ENCODE peak calls at places on chromosomes 1 and 21, in four cellular contexts. X is CD8-positive, alpha-beta T cell; Y is thoracic aorta; H is psoas muscle. M is an unnamed sample. For H3K4me1 and H3K36me3, the result is how much of the 10 kb centered on the place peaks cover.

GRCh38 chr1:204025917-204026709 is 46.8 kb upstream of the SOX13 start:
- DNase-seq in X (no peak), Y (no peak), H (no peak), M (no peak)

GRCh38 chr1:85579619-85580018 is 942 bp upstream of the CCN1 start:
- DNase-seq in X (no peak), Y (no peak), H (peak), M (no peak)

GRCh38 chr1:30384286-30385245 is 338.8 kb downstream of the MATN1 start:
- DNase-seq in X (no peak), Y (no peak), H (no peak), M (no peak)

GRCh38 chr21:26366781-26367180 is 196.2 kb upstream of the APP start:
- DNase-seq in X (no peak), Y (no peak), H (no peak), M (no peak)

GRCh38 chr1:61051455-61052392 is 30.6 kb upstream of the NFIA start:
- DNase-seq in X (no peak), Y (no peak), H (peak), M (no peak)

GRCh38 chr1:163320891-163321290 is 863 bp upstream of the NUF2 start:
- DNase-seq in X (no peak), Y (no peak), H (no peak), M (no peak)

GRCh38 chr1:114342376-114342775 is 168.6 kb downstream of the TRIM33 start:
- DNase-seq in X (peak), Y (no peak), H (no peak), M (no peak)

GRCh38 chr21:44407493-44407892 is 47.8 kb upstream of the LRRC3 start:
- DNase-seq in X (no peak), Y (no peak), H (no peak), M (no peak)

GRCh38 chr1:53111693-53112092 is 30.7 kb downstream of the SLC1A7 start:
- DNase-seq in X (no peak), Y (no peak), H (no peak), M (no peak)
- H3K4me1 ChIP-seq in X (under half), Y (half or more), H (under half), M (under half)

DNA sequence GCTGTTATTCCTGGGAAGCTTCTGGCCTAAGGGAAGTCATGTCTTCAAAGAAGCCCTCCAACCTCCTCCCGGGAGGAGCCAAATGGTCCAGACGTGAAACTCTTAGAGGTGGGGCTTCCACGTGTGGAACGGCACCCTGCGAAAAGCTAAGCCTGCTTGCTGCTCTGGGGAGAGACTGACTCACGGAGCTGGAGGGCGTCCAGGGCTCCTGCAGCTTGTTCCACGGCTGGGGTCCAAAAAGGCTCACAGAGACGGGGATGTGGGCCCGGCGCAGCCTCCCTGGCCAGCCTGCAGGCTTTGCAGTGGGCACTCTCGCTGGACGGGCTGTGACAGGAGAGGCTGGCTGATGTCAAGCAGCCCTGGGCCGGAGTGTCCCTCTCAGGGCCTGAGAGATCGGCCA is 105.1 kb downstream of the COLGALT2 start:
- DNase-seq in X (no peak), Y (peak), H (peak), M (no peak)
- H3K27ac ChIP-seq in X (no peak), Y (peak), H (no peak), M (no peak)

GRCh38 chr1:99886841-99887240 is 36.7 kb downstream of the AGL start:
- DNase-seq in X (no peak), Y (no peak), H (no peak), M (no peak)
- H3K36me3 ChIP-seq in X (under half), Y (under half), H (under half), M (half or more)

GRCh38 chr1:221887091-221887746 is 145.3 kb upstream of the DUSP10 start:
- DNase-seq in X (no peak), Y (peak), H (peak), M (no peak)

GRCh38 chr1:221886311-221887090 is 144.6 kb upstream of the DUSP10 start:
- DNase-seq in X (no peak), Y (no peak), H (no peak), M (no peak)

GRCh38 chr1:221881805-221882581 is 140.1 kb upstream of the DUSP10 start:
- DNase-seq in X (no peak), Y (no peak), H (no peak), M (no peak)

GRCh38 chr1:221887758-221888157 is 145.9 kb upstream of the DUSP10 start:
- DNase-seq in X (no peak), Y (no peak), H (no peak), M (no peak)

GRCh38 chr1:221884821-221885220 is 142.9 kb upstream of the DUSP10 start:
- DNase-seq in X (no peak), Y (no peak), H (no peak), M (no peak)
- H3K4me1 ChIP-seq in X (under half), Y (under half), H (under half), M (under half)

DNA sequence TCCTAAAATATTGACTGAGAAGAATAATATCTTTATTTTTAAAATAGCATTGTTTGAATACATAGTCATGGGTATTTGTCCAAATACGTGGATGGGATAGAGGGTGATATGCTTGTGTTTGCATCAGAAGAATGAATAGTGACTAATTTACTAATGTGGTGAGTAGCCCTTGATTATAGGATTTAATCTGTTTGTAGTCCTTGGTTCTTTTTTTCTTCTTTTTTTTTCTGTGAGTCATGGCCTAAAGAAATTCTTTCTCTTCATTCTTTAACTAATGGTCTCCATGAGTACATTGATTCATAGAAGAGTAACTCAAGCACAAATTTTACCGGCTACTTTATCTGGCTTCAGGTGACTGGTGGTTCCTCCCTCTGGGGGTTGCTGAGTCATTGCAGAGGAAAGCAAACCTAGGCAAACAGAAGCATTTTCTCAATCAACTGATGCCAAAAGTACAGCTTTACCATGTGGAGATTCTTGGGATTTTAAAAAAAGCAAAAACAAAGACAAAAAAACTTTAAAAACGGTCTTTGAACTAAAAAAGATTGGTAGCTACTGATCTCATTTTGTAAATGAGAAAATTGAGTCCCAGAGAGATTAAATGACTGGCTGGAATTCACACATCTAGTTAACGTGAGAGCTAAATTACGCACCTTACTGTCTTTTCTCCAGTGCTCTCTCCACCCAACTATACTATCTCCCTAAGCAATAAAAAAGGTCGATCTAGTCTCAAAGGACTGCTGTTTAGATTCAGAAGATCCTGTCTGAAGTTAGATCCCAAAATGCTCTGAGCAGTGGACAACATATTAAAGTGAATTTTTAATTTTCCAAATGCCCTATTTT is 40.5 kb downstream of the AK5 start:
- DNase-seq in X (no peak), Y (no peak), H (no peak), M (no peak)
- H3K27ac ChIP-seq in X (no peak), Y (no peak), H (no peak), M (no peak)

GRCh38 chr1:3631865-3632264 is 7.0 kb downstream of the TPRG1L start:
- DNase-seq in X (no peak), Y (no peak), H (no peak), M (no peak)
- H3K36me3 ChIP-seq in X (under half), Y (half or more), H (under half), M (half or more)

GRCh38 chr1:9316080-9316444 is 23.4 kb downstream of the SPSB1 start:
- DNase-seq in X (no peak), Y (no peak), H (no peak), M (no peak)

GRCh38 chr1:9315411-9316079 is 22.9 kb downstream of the SPSB1 start:
- DNase-seq in X (no peak), Y (no peak), H (no peak), M (no peak)

GRCh38 chr1:9316512-9316911 is 23.8 kb downstream of the SPSB1 start:
- DNase-seq in X (no peak), Y (no peak), H (no peak), M (no peak)

GRCh38 chr1:9317591-9318331 is 25.1 kb downstream of the SPSB1 start:
- DNase-seq in X (no peak), Y (no peak), H (peak), M (no peak)

GRCh38 chr1:9317072-9317471 is 24.4 kb downstream of the SPSB1 start:
- DNase-seq in X (no peak), Y (no peak), H (no peak), M (no peak)
- H3K4me1 ChIP-seq in X (under half), Y (half or more), H (under half), M (half or more)

DNA sequence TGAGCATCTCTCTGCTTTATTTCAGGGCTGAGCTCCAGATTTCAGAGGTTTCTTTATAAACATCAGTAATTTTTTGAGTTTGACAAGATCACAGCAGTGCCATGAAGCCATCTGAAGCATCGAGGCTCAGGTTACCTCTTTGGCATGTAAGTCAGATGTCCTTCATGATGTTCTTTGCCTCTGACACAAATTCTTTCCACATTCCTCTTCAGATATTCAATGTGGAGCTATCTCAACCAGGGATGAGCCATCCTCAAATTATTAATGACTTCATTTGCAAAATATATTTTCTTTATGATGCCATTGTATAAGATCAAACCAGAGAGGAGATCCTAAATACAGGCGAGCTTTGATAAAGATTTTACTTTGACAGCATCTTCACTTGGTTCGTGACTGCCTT is 256.7 kb downstream of the COL11A1 start:
- DNase-seq in X (no peak), Y (no peak), H (no peak), M (no peak)
- H3K27ac ChIP-seq in X (no peak), Y (no peak), H (no peak), M (no peak)

M was measured in OCI-LY7.